ENCODE peak calls at places on chromosomes 12 and 14, in five cellular contexts. H, S, X, Q and G are unnamed samples.

GRCh38 chr12:103852498-103852992 is 11.5 kb upstream of the NT5DC3 start:
- DNase-seq in H (no peak), S (no peak), Q (no peak), X (peak; percentile 49), G (no peak)

GRCh38 chr12:68007023-68007422 is 17.8 kb downstream of the IFNG-AS1 start:
- DNase-seq in S (no peak), Q (no peak), H (no peak), X (no peak), G (peak; percentile 12)

GRCh38 chr14:57835751-57836150 is 30.1 kb downstream of the SLC35F4 start:
- DNase-seq in Q (no peak), S (no peak), X (no peak), H (no peak), G (no peak)

GRCh38 chr14:100528962-100529560 is 58.2 kb downstream of the BEGAIN start:
- DNase-seq in Q (no peak), S (no peak), X (no peak), H (no peak), G (no peak)

GRCh38 chr14:76686646-76687045 is 74.6 kb upstream of the VASH1 start:
- DNase-seq in H (no peak), X (no peak), S (no peak), Q (no peak), G (no peak)

GRCh38 chr14:66117600-66117999 is 368.6 kb upstream of the CCDC196 start:
- DNase-seq in H (no peak), Q (no peak), X (no peak), S (no peak), G (peak; percentile 67)

GRCh38 chr14:24734917-24735500 is 101.0 kb upstream of the GZMB start:
- DNase-seq in Q (peak; percentile 38), S (peak; percentile 46), H (no peak), X (peak; percentile 13), G (peak; percentile 82)

GRCh38 chr12:52183544-52183910 is 8.3 kb downstream of the KRT80 start:
- DNase-seq in Q (peak; percentile 78), H (no peak), S (no peak), X (no peak), G (no peak)

GRCh38 chr14:86884498-86884897 is 1108.5 kb downstream of the GALC start:
- DNase-seq in X (no peak), H (no peak), S (no peak), Q (no peak), G (no peak)

GRCh38 chr12:127270193-127270592 is 996.8 kb upstream of the TMEM132C start:
- DNase-seq in X (no peak), H (no peak), S (no peak), Q (no peak), G (peak; percentile 98)

GRCh38 chr14:94795372-94795771 is 25.5 kb upstream of the GSC start:
- DNase-seq in X (no peak), H (no peak), Q (no peak), S (no peak), G (no peak)

GRCh38 chr12:116547955-116548471 is 11.2 kb upstream of the MAP1LC3B2 start:
- DNase-seq in H (no peak), X (no peak), S (no peak), Q (no peak), G (peak; percentile 34)

GRCh38 chr12:117098361-117099217 is 627 bp downstream of the TESC start:
- DNase-seq in S (no peak), H (peak; percentile 32), X (peak; percentile 82), Q (peak; percentile 21), G (no peak)

GRCh38 chr12:52585951-52586350 is 12.3 kb upstream of the KRT74 start:
- DNase-seq in S (no peak), H (no peak), Q (no peak), X (no peak), G (no peak)

GRCh38 chr12:123149828-123150272 is 1.0 kb downstream of the PITPNM2 start:
- DNase-seq in X (no peak), S (no peak), H (no peak), Q (peak; percentile 20), G (no peak)

DNA sequence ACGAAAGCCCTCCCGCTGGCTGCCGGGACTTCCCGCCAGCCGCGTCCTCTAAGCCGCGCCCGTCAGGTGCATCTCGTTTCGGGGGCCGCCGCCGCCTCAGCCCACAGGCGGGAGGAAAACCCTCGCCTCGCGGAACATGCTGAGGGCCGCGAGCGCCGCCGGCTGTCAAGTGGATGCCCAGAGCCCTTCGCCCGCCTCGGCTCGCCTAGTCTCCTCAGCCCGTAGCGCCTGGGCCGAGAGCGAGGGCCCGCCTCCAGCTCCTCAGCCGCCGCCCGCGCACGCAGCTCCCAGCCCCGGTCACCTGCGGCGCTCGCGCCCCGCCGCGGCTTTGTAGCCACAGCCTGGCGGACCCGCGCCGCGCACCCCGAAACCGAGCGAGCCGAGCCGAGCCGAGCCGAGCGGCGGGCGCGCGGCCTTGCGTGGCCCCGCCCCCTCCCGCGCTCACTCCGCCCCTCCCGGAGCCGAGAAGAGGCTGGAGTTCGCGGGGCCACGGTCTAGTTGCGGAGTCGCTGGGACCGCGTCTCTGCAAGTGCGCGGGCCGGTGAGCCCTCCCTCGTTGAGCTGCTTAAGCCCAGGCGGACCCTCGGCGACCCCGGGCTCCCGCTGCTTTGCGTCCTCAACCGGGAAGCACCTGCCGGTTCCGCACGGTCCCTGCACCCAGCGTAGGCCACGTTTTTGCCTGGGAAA is at the start of gene EML5:
- DNase-seq in Q (peak; percentile 93), X (peak; percentile 89), H (peak; percentile 81), S (peak; percentile 72), G (peak; percentile 36)
- TF ChIP-seq CTCF in Q (peak; percentile 42), X (no peak), H (peak; percentile 40), S (peak; percentile 39), G (peak; percentile 28)

DNA sequence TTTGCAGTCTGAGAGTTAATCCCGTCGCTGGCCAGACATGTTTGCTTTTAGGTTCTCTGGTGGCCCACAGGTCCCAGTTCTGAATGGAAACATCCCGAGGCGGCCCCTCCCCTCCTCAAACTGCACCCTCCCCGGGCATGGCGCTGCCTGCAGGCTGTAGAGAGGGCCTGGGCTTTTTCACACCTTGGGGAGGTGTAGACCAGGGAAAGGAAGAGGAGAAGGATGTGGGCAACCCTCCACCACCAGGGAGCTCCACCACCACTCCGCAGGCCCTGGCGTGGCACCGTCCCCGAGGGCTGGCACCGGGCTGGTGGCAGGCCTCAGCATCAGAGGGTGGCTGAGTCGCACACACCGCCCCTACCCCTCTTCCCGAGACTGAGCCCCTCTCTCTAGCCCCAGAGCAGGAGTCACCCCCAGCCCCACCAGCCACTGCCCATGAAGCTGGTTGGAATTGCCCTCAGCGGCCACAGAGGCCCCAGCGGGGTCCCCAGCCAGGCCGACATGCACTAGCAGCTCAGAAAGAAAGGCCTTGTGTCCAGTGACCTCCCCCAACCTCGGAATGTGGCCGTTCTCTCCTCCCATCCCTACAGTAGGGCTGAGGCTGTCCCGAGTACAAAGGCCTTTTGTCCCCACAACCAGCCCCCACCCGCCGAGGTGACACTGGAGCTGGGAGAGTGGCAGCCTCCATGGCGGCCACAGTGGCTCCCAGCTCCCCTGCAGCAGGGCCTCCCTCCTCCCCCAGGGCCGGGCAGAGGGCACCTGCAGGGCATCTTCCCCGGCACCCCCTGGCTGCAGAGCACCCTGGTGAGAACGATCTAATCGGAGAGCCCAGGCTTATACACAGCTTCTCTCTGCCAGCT is 23.5 kb upstream of the INF2 start:
- DNase-seq in Q (no peak), H (no peak), X (peak; percentile 70), S (no peak), G (no peak)
- TF ChIP-seq CTCF in Q (peak; percentile 25), H (peak; percentile 49), X (peak; percentile 8), S (no peak), G (no peak)

DNA sequence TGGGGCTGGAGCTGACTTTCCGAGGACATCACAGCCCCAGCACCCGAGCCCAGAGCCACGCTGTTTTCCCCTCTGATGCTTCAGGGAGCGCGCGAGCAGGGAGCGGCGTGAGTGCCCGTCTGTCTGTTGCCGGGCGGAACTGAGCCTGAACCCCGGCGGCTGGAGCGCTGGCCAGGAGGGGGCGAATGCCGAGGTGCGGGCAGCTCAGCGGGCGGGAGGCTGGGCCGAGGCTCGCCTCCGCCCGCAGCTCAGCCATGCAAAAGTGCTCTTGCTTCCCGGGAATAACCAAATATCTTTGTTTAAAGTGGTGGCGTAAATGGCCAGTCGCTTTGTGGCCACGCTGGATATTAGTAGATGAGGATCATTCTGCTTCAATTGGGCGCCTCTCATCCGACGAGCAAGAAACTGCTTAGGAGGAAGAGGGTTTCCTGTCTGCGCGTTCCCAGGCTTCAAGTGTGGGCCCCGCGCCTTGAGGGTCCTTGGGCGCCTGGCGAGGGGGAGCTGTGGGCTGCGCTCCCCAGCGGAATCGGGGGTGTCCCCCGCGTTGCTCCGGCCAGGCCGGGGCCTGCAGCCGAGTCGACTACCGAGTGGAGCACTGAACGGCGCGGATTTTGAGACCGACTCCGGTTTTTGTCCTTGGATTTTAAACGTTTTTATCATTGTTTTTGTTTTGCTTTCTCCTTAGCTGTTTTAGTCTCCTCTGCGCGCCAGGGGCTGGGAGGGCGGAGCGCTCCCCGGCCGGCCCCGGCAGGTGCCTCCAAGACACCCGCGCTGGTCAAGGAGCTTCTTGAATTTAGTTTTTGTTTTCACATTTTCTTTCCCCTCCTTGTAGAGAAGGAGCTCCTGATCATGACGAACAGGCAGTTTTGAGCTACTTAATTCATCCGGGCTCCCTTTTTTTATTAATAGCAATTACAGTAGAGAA is 831 bp upstream of the NKX2-1 start:
- DNase-seq in S (peak; percentile 71), X (no peak), Q (peak; percentile 74), H (no peak), G (peak; percentile 20)
- TF ChIP-seq CTCF in S (no peak), X (no peak), Q (peak; percentile 20), H (no peak), G (no peak)

GRCh38 chr14:89187501-89187900 is 229.5 kb downstream of the FOXN3 start:
- DNase-seq in H (no peak), X (no peak), Q (no peak), S (no peak), G (no peak)

GRCh38 chr14:89185919-89186849 is 230.8 kb downstream of the FOXN3 start:
- DNase-seq in H (no peak), S (no peak), X (no peak), Q (no peak), G (peak; percentile 88)

GRCh38 chr14:89188492-89188891 is 228.5 kb downstream of the FOXN3 start:
- DNase-seq in H (no peak), X (no peak), Q (no peak), S (no peak), G (no peak)

GRCh38 chr14:89184952-89185351 is 232.1 kb downstream of the FOXN3 start:
- DNase-seq in Q (no peak), H (no peak), S (no peak), X (no peak), G (no peak)

DNA sequence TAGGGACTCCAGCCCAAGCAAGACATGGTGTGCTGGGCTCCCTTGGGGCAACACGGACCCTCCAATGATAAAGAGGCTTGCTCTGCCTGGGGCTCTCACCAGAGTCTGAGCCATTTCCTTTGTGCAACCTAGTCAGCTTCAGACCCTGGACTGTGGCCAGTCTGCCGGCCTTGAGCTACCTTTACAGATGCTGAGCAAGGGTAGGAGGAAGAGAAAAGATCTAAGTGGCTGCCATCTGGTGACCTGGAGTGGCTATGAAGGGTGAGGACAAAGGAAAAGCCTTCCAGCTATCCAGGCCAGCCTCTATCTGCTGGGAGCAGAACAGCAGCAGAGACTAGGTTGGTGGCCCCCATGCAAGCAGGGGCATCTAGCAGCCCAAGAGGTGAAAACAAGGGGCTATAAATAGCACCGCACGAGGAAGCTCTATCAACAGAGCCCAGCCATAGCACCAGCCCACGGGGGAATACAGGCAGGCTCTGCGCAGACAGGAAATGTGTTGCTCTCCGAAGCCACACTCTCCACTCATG is 230.1 kb downstream of the FOXN3 start:
- DNase-seq in Q (no peak), H (no peak), X (peak; percentile 37), S (no peak), G (peak; percentile 15)
- TF ChIP-seq CTCF in Q (no peak), H (peak; percentile 15), X (no peak), S (no peak), G (no peak)

GRCh38 chr12:49357099-49357678 is 10.1 kb upstream of the SPATS2 start:
- DNase-seq in X (no peak), H (no peak), S (no peak), Q (no peak), G (peak; percentile 80)
- TF ChIP-seq CTCF in X (peak; percentile 17), H (peak; percentile 58), S (peak; percentile 80), Q (peak; percentile 46), G (peak; percentile 48)